ENCODE peak calls at places on chromosomes 3 and 15, in six cellular contexts. R, K, I, L, E and D are unnamed samples.

GRCh38 chr3:86937306-86937791 is 53.6 kb downstream of the VGLL3 start:
- DNase-seq in R (peak; percentile 88), K (no peak), I (no peak), L (no peak), E (peak; percentile 81), D (no peak)

GRCh38 chr15:39953521-39953920 is 19.6 kb downstream of the EIF2AK4 start:
- DNase-seq in R (no peak), K (no peak), I (no peak), L (no peak), E (no peak), D (no peak)

GRCh38 chr3:98556164-98557130 is 24.7 kb downstream of the GPR15 start:
- DNase-seq in R (no peak), K (no peak), I (peak; percentile 22), L (no peak), E (no peak), D (no peak)

GRCh38 chr3:122679467-122680291 is 960 bp upstream of the PARP14 start:
- DNase-seq in R (no peak), K (peak; percentile 62), I (peak; percentile 21), L (peak; percentile 79), E (peak; percentile 65), D (no peak)

GRCh38 chr3:4988815-4989648 is 9.8 kb downstream of the BHLHE40 start:
- DNase-seq in R (peak; percentile 77), K (peak; percentile 59), I (no peak), L (no peak), E (peak; percentile 70), D (no peak)

GRCh38 chr15:39687965-39688364 is 94.7 kb downstream of the FSIP1 start:
- DNase-seq in R (no peak), K (no peak), I (no peak), L (no peak), E (no peak), D (no peak)

GRCh38 chr3:11807651-11808050 is 39.0 kb downstream of the TAMM41 start:
- DNase-seq in R (peak; percentile 20), K (no peak), I (no peak), L (no peak), E (no peak), D (no peak)

GRCh38 chr3:167941234-167941995 is 154.3 kb downstream of the GOLIM4 start:
- DNase-seq in R (peak; percentile 96), K (peak; percentile 49), I (no peak), L (no peak), E (peak; percentile 67), D (no peak)

GRCh38 chr3:194091141-194091540 is 44.8 kb upstream of the HES1 start:
- DNase-seq in R (no peak), K (peak; percentile 28), I (no peak), L (no peak), E (no peak), D (no peak)

GRCh38 chr3:86702381-86702958 is 288.5 kb downstream of the VGLL3 start:
- DNase-seq in R (peak; percentile 23), K (no peak), I (peak; percentile 4), L (no peak), E (no peak), D (no peak)

DNA sequence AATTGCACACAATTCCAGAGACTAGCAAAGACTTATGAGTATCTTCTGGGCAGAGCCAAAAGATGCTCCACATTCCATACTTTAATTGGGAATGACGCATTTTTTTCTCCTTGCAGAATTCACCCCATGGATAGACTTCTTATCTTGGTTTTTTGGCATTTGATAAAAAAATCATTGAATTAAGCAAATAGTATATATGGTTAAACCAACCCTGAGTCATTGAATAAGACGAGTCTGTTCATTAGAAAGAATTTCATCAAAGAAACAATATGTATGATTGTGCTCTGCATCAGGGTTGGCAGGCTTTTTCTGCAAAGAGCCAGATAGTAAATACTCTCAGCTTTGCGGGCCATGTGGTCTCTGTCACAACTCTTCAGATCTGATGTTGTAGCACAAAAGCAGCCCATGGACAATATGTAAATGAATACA is 9.2 kb upstream of the PDZRN3 start:
- DNase-seq in R (no peak), K (no peak), I (no peak), L (no peak), E (no peak), D (no peak)
- H3K4me3 ChIP-seq in R (no peak overlapping the region), K (no peak overlapping the region), I (no peak overlapping the region), L (no peak overlapping the region), E (no peak overlapping the region), D (no peak overlapping the region)

GRCh38 chr15:35194296-35194695 is 109.2 kb upstream of the NANOGP8 start:
- DNase-seq in R (no peak), K (no peak), I (no peak), L (no peak), E (no peak), D (no peak)
- TF ChIP-seq CTCF in R (no peak), K (no peak), I (no peak), L (no peak), E (no peak), D (no peak)

GRCh38 chr3:7915356-7915755 is 586.3 kb upstream of the LMCD1 start:
- DNase-seq in R (no peak), K (no peak), I (no peak), L (no peak), E (no peak), D (no peak)
- H3K27ac ChIP-seq in R (no peak overlapping the region), K (no peak overlapping the region), I (no peak overlapping the region), L (no peak overlapping the region), E (no peak overlapping the region), D (no peak overlapping the region)

DNA sequence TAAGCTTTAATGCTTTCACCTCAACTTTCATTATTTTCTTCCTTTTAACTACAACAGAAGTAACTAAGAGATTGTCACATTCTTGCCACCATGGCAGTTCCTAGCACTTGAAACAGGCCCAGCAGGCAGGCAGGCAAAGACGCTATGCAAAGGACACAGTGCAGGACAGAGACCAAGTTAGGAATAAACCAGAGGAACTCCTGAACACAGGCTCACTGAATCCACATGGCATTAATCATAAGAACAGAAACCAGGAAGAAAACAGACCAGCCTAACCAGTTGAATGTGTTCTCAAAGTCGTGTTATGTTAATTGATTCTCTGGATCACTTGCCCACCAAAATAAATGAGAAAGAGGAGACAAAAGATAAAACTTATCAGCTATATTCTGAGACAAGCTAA is 397.6 kb downstream of the TBL1XR1 start:
- DNase-seq in R (no peak), K (no peak), I (no peak), L (no peak), E (no peak), D (no peak)
- H3K4me3 ChIP-seq in R (no peak overlapping the region), K (no peak overlapping the region), I (no peak overlapping the region), L (no peak overlapping the region), E (no peak overlapping the region), D (no peak overlapping the region)

GRCh38 chr15:48579945-48580671 is 65.4 kb downstream of the FBN1 start:
- DNase-seq in R (peak; percentile 50), K (no peak), I (no peak), L (no peak), E (no peak), D (no peak)
- TF ChIP-seq CTCF in R (no peak), K (no peak), I (no peak), L (no peak), E (no peak), D (no peak)

GRCh38 chr15:41115652-41116115 is 396 bp downstream of the INO80 start:
- DNase-seq in R (peak; percentile 59), K (peak; percentile 87), I (peak; percentile 83), L (peak; percentile 95), E (peak; percentile 84), D (peak; percentile 80)

GRCh38 chr15:41115088-41115651 is 910 bp downstream of the INO80 start:
- DNase-seq in R (peak; percentile 28), K (no peak), I (no peak), L (no peak), E (no peak), D (no peak)

GRCh38 chr15:41116116-41116871 is at the start of gene INO80:
- DNase-seq in R (peak; percentile 99), K (peak; percentile 99), I (peak; percentile 98), L (peak; percentile 98), E (peak; percentile 98), D (peak; percentile 98)

GRCh38 chr15:41121951-41122350 is 5.9 kb upstream of the INO80 start:
- DNase-seq in R (no peak), K (no peak), I (no peak), L (no peak), E (no peak), D (no peak)

DNA sequence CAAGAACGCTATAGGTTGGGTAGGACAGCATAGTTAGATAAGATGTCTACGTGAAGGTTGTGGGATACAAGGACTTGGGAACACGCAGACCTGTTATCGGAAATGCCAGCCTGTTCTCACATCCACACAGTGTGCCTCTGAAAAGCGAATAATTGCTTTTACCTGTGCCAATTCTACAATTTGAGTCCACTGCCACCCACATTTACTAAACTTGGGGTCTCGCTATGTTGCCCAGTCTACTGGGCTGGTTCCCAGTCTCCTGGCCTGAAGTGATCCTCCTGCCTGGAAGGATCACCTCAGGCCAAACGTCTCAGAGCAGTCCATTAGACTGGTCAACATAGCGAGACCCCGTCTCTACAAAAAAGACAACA is 777 bp upstream of the INO80 start:
- DNase-seq in R (no peak), K (no peak), I (no peak), L (no peak), E (no peak), D (no peak)
- H3K27ac ChIP-seq in R (peak overlapping the region; percentile 99), K (peak overlapping the region; percentile 99), I (peak overlapping the region; percentile 74), L (peak overlapping the region; percentile 99), E (peak overlapping the region; percentile 98), D (peak overlapping the region; percentile 98)